ENCODE peak calls at places on chromosome 10, in ten cellular contexts. J, O, T, X, L, R, F, C, Y and W are unnamed samples.

GRCh38 chr10:132220061-132220460 is 33.3 kb downstream of the DPYSL4 start:
- DNase-seq in T (no peak), O (no peak), F (no peak), J (peak; percentile 31), R (no peak), Y (no peak), C (no peak), L (no peak), X (no peak), W (no peak)

GRCh38 chr10:62740885-62741284 is 63.6 kb upstream of the ADO start:
- DNase-seq in C (no peak), T (no peak), O (no peak), X (no peak), R (no peak), Y (no peak), L (no peak), F (no peak), J (no peak), W (no peak)

GRCh38 chr10:61452229-61452651 is 941 bp downstream of the TMEM26 start:
- DNase-seq in Y (no peak), C (no peak), J (peak; percentile 58), T (no peak), F (peak; percentile 29), O (no peak), X (no peak), L (no peak), R (no peak), W (no peak)

GRCh38 chr10:2262878-2263277 is 525.6 kb upstream of the ADARB2 start:
- DNase-seq in J (no peak), C (no peak), F (no peak), R (no peak), X (no peak), L (no peak), O (no peak), Y (no peak), T (no peak), W (no peak)

GRCh38 chr10:127034790-127035189 is 129.6 kb downstream of the DOCK1 start:
- DNase-seq in Y (no peak), T (no peak), C (no peak), O (no peak), J (no peak), F (no peak), L (no peak), R (no peak), X (no peak), W (no peak)

GRCh38 chr10:114520453-114520852 is 116.2 kb upstream of the AFAP1L2 start:
- DNase-seq in L (peak; percentile 79), F (peak; percentile 95), X (peak; percentile 90), T (no peak), C (no peak), O (no peak), Y (peak; percentile 61), J (no peak), R (no peak), W (no peak)

GRCh38 chr10:52502237-52502636 is 188.2 kb downstream of the DKK1 start:
- DNase-seq in O (no peak), C (no peak), R (no peak), J (no peak), F (no peak), L (no peak), Y (no peak), X (no peak), T (no peak), W (no peak)

GRCh38 chr10:37010741-37011140 is 114.7 kb upstream of the ANKRD30A start:
- DNase-seq in F (no peak), Y (no peak), O (no peak), R (no peak), C (no peak), L (no peak), T (no peak), J (no peak), X (peak; percentile 10), W (no peak)

GRCh38 chr10:55283041-55283440 is 482.0 kb upstream of the PCDH15 start:
- DNase-seq in C (no peak), O (no peak), X (no peak), R (no peak), J (no peak), L (no peak), T (no peak), F (peak; percentile 23), Y (no peak), W (no peak)

GRCh38 chr10:88512599-88512998 is 70.5 kb downstream of the RNLS start:
- DNase-seq in J (no peak), O (no peak), L (no peak), Y (no peak), C (no peak), F (no peak), R (no peak), T (no peak), X (no peak), W (no peak)

GRCh38 chr10:48526371-48526821 is 78.5 kb downstream of the ARHGAP22 start:
- DNase-seq in F (peak; percentile 57), Y (peak; percentile 78), O (no peak), T (no peak), R (peak; percentile 66), X (no peak), L (peak; percentile 96), C (peak; percentile 18), J (no peak), W (peak; percentile 90)

GRCh38 chr10:88949912-88950664 is 2.5 kb downstream of the ACTA2 start:
- DNase-seq in F (peak; percentile 56), Y (no peak), L (peak; percentile 33), J (no peak), C (no peak), R (no peak), O (no peak), T (no peak), X (no peak), W (no peak)

GRCh38 chr10:125964558-125964957 is 68.2 kb downstream of the FANK1 start:
- DNase-seq in R (no peak), O (no peak), Y (no peak), C (no peak), F (no peak), T (no peak), J (no peak), L (no peak), X (no peak), W (no peak)

GRCh38 chr10:125967533-125967932 is 71.2 kb downstream of the FANK1 start:
- DNase-seq in Y (no peak), X (no peak), T (no peak), J (no peak), O (no peak), L (no peak), F (no peak), C (no peak), R (no peak), W (no peak)

GRCh38 chr10:125962200-125962599 is 65.8 kb downstream of the FANK1 start:
- DNase-seq in T (no peak), O (no peak), C (no peak), J (no peak), Y (no peak), R (no peak), L (no peak), F (no peak), X (no peak), W (no peak)

GRCh38 chr10:125955766-125956165 is 59.4 kb downstream of the FANK1 start:
- DNase-seq in C (no peak), X (no peak), T (no peak), F (no peak), O (no peak), J (no peak), R (no peak), Y (no peak), L (no peak), W (no peak)

DNA sequence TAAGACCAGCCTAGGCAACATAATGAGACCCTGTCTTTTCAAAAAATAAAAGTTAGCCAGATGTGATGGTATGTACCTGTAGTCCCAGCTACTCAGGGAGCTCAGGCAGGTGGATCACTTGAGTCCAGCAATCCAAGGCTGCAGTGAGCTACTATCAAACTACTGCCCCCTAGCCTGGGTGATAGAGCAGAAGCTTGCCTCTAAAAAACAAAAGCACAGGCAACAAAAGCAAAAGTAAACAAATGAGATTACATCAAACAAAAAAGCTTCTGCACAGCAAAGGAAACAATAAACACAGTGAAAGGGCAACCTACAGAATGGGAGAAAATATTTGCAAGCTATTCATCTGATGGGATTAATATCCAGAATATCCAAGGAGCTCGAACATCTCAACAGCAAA is 65.4 kb downstream of the FANK1 start:
- DNase-seq in R (no peak), Y (no peak), C (no peak), O (no peak), T (no peak), L (no peak), J (no peak), F (no peak), X (no peak), W (no peak)
- TF ChIP-seq CTCF in R (no peak), Y (no peak), C (no peak), O (no peak), T (no peak), L (no peak), J (no peak), F (no peak), X (no peak), W (no peak)

DNA sequence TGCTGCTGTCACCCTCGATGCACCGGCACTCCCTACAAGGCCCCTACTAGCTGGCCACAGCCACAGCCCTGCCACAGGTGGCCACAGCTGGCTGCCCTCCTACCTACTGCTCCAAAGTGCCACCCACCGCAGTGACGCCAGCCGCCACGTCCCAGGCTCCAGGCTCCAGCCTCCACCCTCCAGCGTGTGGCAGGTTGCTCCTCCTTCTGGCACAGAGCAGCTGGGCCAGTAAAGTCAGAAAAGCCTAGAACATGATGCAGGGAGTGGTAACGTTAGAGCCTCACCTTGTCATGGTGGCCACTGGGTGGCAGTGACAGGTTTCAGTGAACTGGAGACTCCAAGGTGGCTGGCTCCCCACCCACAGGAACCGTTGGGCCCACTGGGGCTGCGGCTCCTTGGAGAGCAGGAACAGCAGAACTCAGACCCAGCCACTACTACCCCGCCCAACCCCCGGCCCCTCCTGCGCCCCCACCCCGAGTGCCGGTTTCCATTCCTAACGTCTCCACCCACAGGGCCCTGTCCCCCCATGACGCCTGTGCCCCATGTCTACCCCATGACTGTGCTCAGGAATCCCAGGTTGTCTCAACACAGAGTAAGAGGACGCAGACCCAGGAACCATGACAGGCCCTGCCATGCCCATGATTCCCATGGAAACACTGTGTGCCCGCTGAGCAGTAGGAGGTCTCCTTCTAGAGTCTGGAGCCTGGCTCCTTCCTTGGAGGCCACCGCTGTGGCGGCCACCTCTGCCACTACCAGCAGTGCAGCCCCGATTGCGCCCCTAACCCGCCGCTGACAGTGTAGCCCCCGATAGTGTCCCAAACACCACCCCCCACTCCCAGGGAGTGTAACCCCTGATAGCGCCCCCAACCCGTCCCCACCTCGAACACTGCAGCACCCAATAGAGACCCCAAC is 52.3 kb upstream of the ZNF33B start:
- DNase-seq in O (peak; percentile 8), C (no peak), X (peak; percentile 5), T (peak; percentile 61), L (no peak), J (peak; percentile 53), F (no peak), Y (no peak), R (no peak), W (no peak)
- TF ChIP-seq CTCF in O (peak; percentile 49), C (no peak), X (no peak), T (peak; percentile 11), L (no peak), J (no peak), F (no peak), Y (no peak), R (no peak), W (no peak)

GRCh38 chr10:124745678-124746077 is 1.5 kb upstream of the FAM53B start:
- DNase-seq in O (peak; percentile 34), L (peak; percentile 67), J (no peak), F (peak; percentile 76), R (no peak), Y (no peak), X (peak; percentile 67), T (no peak), C (no peak), W (peak; percentile 40)
- TF ChIP-seq CTCF in O (peak; percentile 43), L (peak; percentile 25), J (no peak), F (peak; percentile 21), R (peak; percentile 44), Y (no peak), X (peak; percentile 61), T (peak; percentile 64), C (peak; percentile 61), W (peak; percentile 13)

GRCh38 chr10:5040010-5040635 is 36.5 kb upstream of the AKR1C2 start:
- DNase-seq in L (no peak), F (no peak), X (peak; percentile 27), Y (no peak), T (no peak), C (no peak), J (no peak), R (no peak), O (no peak), W (no peak)
- TF ChIP-seq CTCF in L (no peak), F (no peak), X (no peak), Y (no peak), T (no peak), C (no peak), J (no peak), R (no peak), O (no peak), W (no peak)